ENCODE peak calls at places on chromosomes 11 and 22, in nine cellular contexts. E is activated CD4-positive, alpha-beta T cell treated with anti-CD3 and anti-CD28 coated beads, Interleukin-2, amount 10 ng/mL, durations not matched to agents 7 days and 5 days; A is stimulated activated CD4-positive, alpha-beta T cell treated with anti-CD3 and anti-CD28 coated beads, TNF-alpha, amount 100 ng/mL, for 48 hours; N is body of pancreas; F is IMR-90; M is activated T-helper 1 cell treated with Interleukin-2 at 50 U/mL for 16 hours; L is NCI-H1105 treated with DMSO at 0.1 percent for 48 hours; Q is AG10803; R is retina. G is an unnamed sample.

GRCh38 chr11:124415356-124415923 is 9.2 kb downstream of the OR8B4 start:
- DNase-seq in N (no peak), R (peak), F (peak), L (peak), M (no peak), Q (peak), E (peak), A (no peak), G (peak)

GRCh38 chr11:19651654-19652053 is 61.0 kb upstream of the NAV2 start:
- DNase-seq in L (no peak), Q (no peak), M (no peak), N (no peak), E (no peak), F (peak), R (no peak), A (no peak), G (no peak)

GRCh38 chr11:106684944-106685343 is 333.3 kb downstream of the GUCY1A2 start:
- DNase-seq in E (no peak), Q (no peak), R (no peak), F (no peak), N (no peak), M (no peak), L (no peak), A (no peak), G (no peak)

GRCh38 chr11:23359297-23359696 is 499.0 kb upstream of the CCDC179 start:
- DNase-seq in Q (peak), E (no peak), F (peak), N (peak), M (no peak), A (no peak), R (no peak), L (no peak), G (peak)

GRCh38 chr11:63616953-63617352 is 2.7 kb upstream of the PLAAT3 start:
- DNase-seq in M (no peak), Q (no peak), N (no peak), A (no peak), E (no peak), F (no peak), R (no peak), L (no peak), G (no peak)

GRCh38 chr22:31604746-31605705 is 57.0 kb downstream of the PISD start:
- DNase-seq in F (no peak), M (no peak), Q (no peak), N (no peak), R (no peak), A (no peak), E (no peak), L (no peak), G (no peak)

GRCh38 chr11:59158206-59159068 is 13.5 kb upstream of the DTX4 start:
- DNase-seq in R (peak), A (no peak), E (peak), L (peak), Q (peak), N (peak), F (peak), M (peak), G (peak)

GRCh38 chr11:95585752-95586077 is 203.9 kb downstream of the FAM76B start:
- DNase-seq in A (no peak), Q (no peak), F (no peak), M (no peak), N (no peak), E (no peak), L (no peak), R (no peak), G (no peak)

GRCh38 chr22:23305922-23306374 is 125.6 kb downstream of the BCR start:
- DNase-seq in N (peak), F (peak), A (no peak), M (no peak), R (no peak), L (peak), E (no peak), Q (peak), G (peak)

GRCh38 chr22:50262973-50263617 is 1.6 kb upstream of the MAPK12 start:
- DNase-seq in F (no peak), A (no peak), E (no peak), M (no peak), R (no peak), Q (no peak), L (no peak), N (no peak), G (no peak)

GRCh38 chr11:11481371-11481770 is 128.3 kb upstream of the CSNK2A3 start:
- DNase-seq in M (no peak), Q (no peak), A (no peak), E (no peak), R (no peak), L (no peak), N (no peak), F (no peak), G (no peak)

GRCh38 chr11:533586-534196 is 1.7 kb downstream of the HRAS start:
- DNase-seq in F (no peak), E (no peak), A (no peak), R (no peak), M (no peak), L (no peak), Q (no peak), N (peak), G (no peak)

GRCh38 chr11:45264839-45265515 is 21.2 kb downstream of the SYT13 start:
- DNase-seq in N (no peak), A (no peak), E (no peak), L (no peak), F (peak), Q (peak), R (no peak), M (no peak), G (no peak)

GRCh38 chr11:110447897-110448522 is 18.3 kb downstream of the FDX1 start:
- DNase-seq in A (no peak), L (peak), R (no peak), M (no peak), N (no peak), E (no peak), Q (no peak), F (no peak), G (no peak)

GRCh38 chr22:46072030-46072881 is 78.1 kb upstream of the PPARA start:
- DNase-seq in E (peak), R (peak), M (no peak), L (no peak), N (peak), A (no peak), Q (peak), F (peak), G (no peak)

GRCh38 chr22:30285846-30286200 is 3.5 kb downstream of the CASTOR1 start:
- DNase-seq in E (no peak), N (no peak), A (no peak), R (no peak), M (no peak), F (no peak), Q (no peak), L (no peak), G (no peak)